ENCODE peak calls at places on chromosomes 7 and 10, in seven cellular contexts. One of them, this sample, is unnamed.
A peak's percentile ranks its signal among the peaks of the same experiment; 100 is the strongest.

GRCh38 chr10:47049906-47050305 is 138.7 kb downstream of the PTPN20 start:
- DNase-seq in NB4: no peak
- DNase-seq in pancreas: no peak
- DNase-seq in prostate gland: no peak
- DNase-seq in PC-3: no peak
- DNase-seq in IMR-90: no peak
- DNase-seq in foreskin fibroblast: no peak
- DNase-seq in this sample: no peak

GRCh38 chr10:14009315-14010082 is 321.2 kb downstream of the FRMD4A start:
- DNase-seq in IMR-90: peak; percentile 90
- DNase-seq in pancreas: no peak
- DNase-seq in NB4: no peak
- DNase-seq in foreskin fibroblast: peak; percentile 84
- DNase-seq in prostate gland: no peak
- DNase-seq in PC-3: peak; percentile 48
- DNase-seq in this sample: peak; percentile 84

GRCh38 chr7:52786174-52786573 is 249.3 kb upstream of the POM121L12 start:
- DNase-seq in IMR-90: no peak
- DNase-seq in pancreas: no peak
- DNase-seq in PC-3: no peak
- DNase-seq in foreskin fibroblast: no peak
- DNase-seq in NB4: no peak
- DNase-seq in prostate gland: no peak
- DNase-seq in this sample: no peak

GRCh38 chr10:132845780-132846595 is 60.0 kb upstream of the NKX6-2 start:
- DNase-seq in pancreas: peak; percentile 57
- DNase-seq in PC-3: no peak
- DNase-seq in IMR-90: no peak
- DNase-seq in prostate gland: no peak
- DNase-seq in foreskin fibroblast: no peak
- DNase-seq in NB4: no peak
- DNase-seq in this sample: no peak

GRCh38 chr7:30351274-30351673 is 66.9 kb downstream of the ZNRF2 start:
- DNase-seq in IMR-90: no peak
- DNase-seq in pancreas: no peak
- DNase-seq in foreskin fibroblast: no peak
- DNase-seq in PC-3: no peak
- DNase-seq in NB4: peak; percentile 62
- DNase-seq in prostate gland: no peak
- DNase-seq in this sample: no peak

GRCh38 chr7:64562621-64563275 is at the start of gene ZNF680:
- DNase-seq in PC-3: peak; percentile 93
- DNase-seq in NB4: peak; percentile 99
- DNase-seq in IMR-90: peak; percentile 91
- DNase-seq in pancreas: peak; percentile 94
- DNase-seq in foreskin fibroblast: peak; percentile 88
- DNase-seq in prostate gland: peak; percentile 96
- DNase-seq in this sample: peak; percentile 92

GRCh38 chr10:16520900-16521299 is 779 bp downstream of the C1QL3 start:
- DNase-seq in prostate gland: peak; percentile 12
- DNase-seq in foreskin fibroblast: no peak
- DNase-seq in IMR-90: peak; percentile 12
- DNase-seq in PC-3: peak; percentile 1
- DNase-seq in NB4: no peak
- DNase-seq in pancreas: peak; percentile 81
- DNase-seq in this sample: peak; percentile 31

GRCh38 chr10:61283066-61283465 is 170.1 kb downstream of the TMEM26 start:
- DNase-seq in PC-3: no peak
- DNase-seq in pancreas: no peak
- DNase-seq in foreskin fibroblast: peak; percentile 9
- DNase-seq in NB4: no peak
- DNase-seq in IMR-90: peak; percentile 43
- DNase-seq in prostate gland: no peak
- DNase-seq in this sample: peak; percentile 50

GRCh38 chr10:89428873-89429272 is 14.5 kb downstream of the IFIT5 start:
- DNase-seq in prostate gland: no peak
- DNase-seq in PC-3: no peak
- DNase-seq in pancreas: no peak
- DNase-seq in NB4: no peak
- DNase-seq in IMR-90: no peak
- DNase-seq in foreskin fibroblast: no peak
- DNase-seq in this sample: peak; percentile 36

GRCh38 chr10:74640134-74640533 is 186.3 kb upstream of the KAT6B start:
- DNase-seq in prostate gland: no peak
- DNase-seq in NB4: no peak
- DNase-seq in foreskin fibroblast: peak; percentile 7
- DNase-seq in pancreas: no peak
- DNase-seq in PC-3: peak; percentile 40
- DNase-seq in IMR-90: peak; percentile 9
- DNase-seq in this sample: no peak

GRCh38 chr7:1665721-1666250 is 4.3 kb upstream of the ELFN1 start:
- DNase-seq in IMR-90: peak; percentile 4
- DNase-seq in prostate gland: no peak
- DNase-seq in NB4: peak; percentile 66
- DNase-seq in PC-3: peak; percentile 11
- DNase-seq in foreskin fibroblast: peak; percentile 20
- DNase-seq in pancreas: peak; percentile 67
- DNase-seq in this sample: peak; percentile 17

GRCh38 chr10:53841746-53842145 is 959.3 kb downstream of the PCDH15 start:
- DNase-seq in NB4: no peak
- DNase-seq in prostate gland: no peak
- DNase-seq in IMR-90: no peak
- DNase-seq in PC-3: no peak
- DNase-seq in foreskin fibroblast: no peak
- DNase-seq in pancreas: no peak
- DNase-seq in this sample: no peak

GRCh38 chr10:53840668-53841067 is 960.4 kb downstream of the PCDH15 start:
- DNase-seq in IMR-90: no peak
- DNase-seq in pancreas: no peak
- DNase-seq in foreskin fibroblast: no peak
- DNase-seq in NB4: no peak
- DNase-seq in PC-3: no peak
- DNase-seq in prostate gland: no peak
- DNase-seq in this sample: no peak

GRCh38 chr10:53843691-53844362 is 957.2 kb downstream of the PCDH15 start:
- DNase-seq in foreskin fibroblast: no peak
- DNase-seq in IMR-90: no peak
- DNase-seq in pancreas: no peak
- DNase-seq in prostate gland: no peak
- DNase-seq in NB4: no peak
- DNase-seq in PC-3: peak; percentile 37
- DNase-seq in this sample: no peak

GRCh38 chr10:53836638-53837037 is 964.4 kb downstream of the PCDH15 start:
- DNase-seq in IMR-90: no peak
- DNase-seq in NB4: no peak
- DNase-seq in prostate gland: no peak
- DNase-seq in PC-3: peak; percentile 51
- DNase-seq in foreskin fibroblast: no peak
- DNase-seq in pancreas: no peak
- DNase-seq in this sample: peak; percentile 6

DNA sequence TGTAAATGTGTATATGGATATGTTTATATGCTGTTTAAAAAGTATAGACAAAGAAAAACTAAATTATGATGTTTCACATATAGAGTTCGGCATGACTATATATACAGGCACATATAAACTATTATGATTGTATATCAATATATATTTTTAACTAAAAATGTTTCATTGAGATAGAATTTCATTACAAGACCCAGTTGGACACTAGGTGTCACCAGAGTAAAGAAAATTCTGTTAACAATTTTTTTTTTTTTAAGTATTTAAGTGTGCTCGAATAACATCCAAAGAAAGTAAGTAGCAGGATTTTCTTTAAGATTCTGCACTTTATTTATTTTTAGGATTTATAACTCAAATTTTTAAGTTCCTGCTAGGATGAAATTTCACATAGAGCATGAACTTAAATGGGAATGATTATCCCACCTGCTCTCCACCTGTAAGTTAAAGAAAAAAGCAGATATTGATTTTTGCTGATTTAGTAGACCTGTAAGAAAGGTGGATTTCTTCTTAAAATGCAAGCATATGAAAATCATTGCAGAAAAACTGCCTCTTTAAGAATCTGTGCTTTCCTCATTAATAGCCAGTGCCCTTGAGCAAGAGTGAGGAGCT is 961.5 kb downstream of the PCDH15 start:
- DNase-seq in NB4: peak; percentile 28
- DNase-seq in foreskin fibroblast: no peak
- DNase-seq in pancreas: no peak
- DNase-seq in IMR-90: peak; percentile 15
- DNase-seq in prostate gland: no peak
- DNase-seq in PC-3: peak; percentile 78
- DNase-seq in this sample: peak; percentile 37
- TF ChIP-seq CTCF in NB4: no peak
- TF ChIP-seq CTCF in foreskin fibroblast: no peak
- TF ChIP-seq CTCF in pancreas: peak; percentile 34
- TF ChIP-seq CTCF in IMR-90: peak; percentile 42
- TF ChIP-seq CTCF in prostate gland: peak; percentile 44
- TF ChIP-seq CTCF in PC-3: peak; percentile 71
- TF ChIP-seq CTCF in this sample: peak; percentile 36

DNA sequence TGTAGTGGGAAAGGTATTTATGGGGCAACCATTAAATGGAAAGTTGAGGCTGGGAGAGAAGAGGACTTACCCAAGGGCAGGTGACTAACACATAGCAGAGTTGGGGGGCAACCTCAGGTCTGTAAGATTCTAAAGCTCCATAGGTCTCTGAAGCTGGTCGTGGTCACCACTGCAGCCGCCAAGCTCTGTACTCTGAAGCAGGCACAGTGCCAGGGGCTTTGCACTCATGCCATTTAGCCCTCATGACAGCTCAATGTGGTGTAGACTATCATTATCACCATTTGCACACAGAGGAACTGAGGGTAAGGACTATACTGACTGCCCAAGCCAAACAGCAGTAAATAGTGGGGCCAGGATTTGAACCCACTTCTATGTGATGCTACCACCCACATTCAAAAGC is 32.5 kb upstream of the TMEM273 start:
- DNase-seq in foreskin fibroblast: no peak
- DNase-seq in pancreas: no peak
- DNase-seq in NB4: no peak
- DNase-seq in prostate gland: no peak
- DNase-seq in IMR-90: no peak
- DNase-seq in PC-3: peak; percentile 50
- DNase-seq in this sample: no peak
- H3K4me3 ChIP-seq in foreskin fibroblast: no peak overlapping the region
- H3K4me3 ChIP-seq in pancreas: no peak overlapping the region
- H3K4me3 ChIP-seq in NB4: no peak overlapping the region
- H3K4me3 ChIP-seq in prostate gland: no peak overlapping the region
- H3K4me3 ChIP-seq in IMR-90: no peak overlapping the region
- H3K4me3 ChIP-seq in PC-3: no peak overlapping the region
- H3K4me3 ChIP-seq in this sample: no peak overlapping the region

GRCh38 chr7:152025077-152025936 is at the start of gene GALNT11:
- DNase-seq in NB4: peak; percentile 92
- DNase-seq in pancreas: peak; percentile 93
- DNase-seq in IMR-90: peak; percentile 79
- DNase-seq in foreskin fibroblast: peak; percentile 86
- DNase-seq in prostate gland: peak; percentile 79
- DNase-seq in PC-3: peak; percentile 78
- DNase-seq in this sample: peak; percentile 77
- TF ChIP-seq CTCF in NB4: peak; percentile 2
- TF ChIP-seq CTCF in pancreas: no peak
- TF ChIP-seq CTCF in IMR-90: peak; percentile 43
- TF ChIP-seq CTCF in foreskin fibroblast: no peak
- TF ChIP-seq CTCF in prostate gland: peak; percentile 57
- TF ChIP-seq CTCF in PC-3: no peak
- TF ChIP-seq CTCF in this sample: no peak

GRCh38 chr7:116503835-116504234 is 4.3 kb downstream of the CAV2 start:
- DNase-seq in NB4: no peak
- DNase-seq in PC-3: no peak
- DNase-seq in foreskin fibroblast: no peak
- DNase-seq in prostate gland: no peak
- DNase-seq in IMR-90: no peak
- DNase-seq in pancreas: no peak
- DNase-seq in this sample: no peak
- H3K4me3 ChIP-seq in NB4: no peak overlapping the region
- H3K4me3 ChIP-seq in PC-3: no peak overlapping the region
- H3K4me3 ChIP-seq in foreskin fibroblast: no peak overlapping the region
- H3K4me3 ChIP-seq in prostate gland: no peak overlapping the region
- H3K4me3 ChIP-seq in IMR-90: no peak overlapping the region
- H3K4me3 ChIP-seq in pancreas: no peak overlapping the region
- H3K4me3 ChIP-seq in this sample: no peak overlapping the region

GRCh38 chr7:151076863-151077704 is 3.5 kb downstream of the FASTK start:
- DNase-seq in PC-3: peak; percentile 43
- DNase-seq in NB4: peak; percentile 46
- DNase-seq in prostate gland: no peak
- DNase-seq in IMR-90: no peak
- DNase-seq in foreskin fibroblast: no peak
- DNase-seq in pancreas: peak; percentile 84
- DNase-seq in this sample: no peak
- TF ChIP-seq CTCF in PC-3: peak; percentile 49
- TF ChIP-seq CTCF in NB4: peak; percentile 26
- TF ChIP-seq CTCF in prostate gland: no peak
- TF ChIP-seq CTCF in IMR-90: peak; percentile 31
- TF ChIP-seq CTCF in foreskin fibroblast: peak; percentile 13
- TF ChIP-seq CTCF in pancreas: no peak
- TF ChIP-seq CTCF in this sample: peak; percentile 31

GRCh38 chr7:106418094-106418493 is 133.3 kb upstream of the NAMPT start:
- DNase-seq in NB4: peak; percentile 88
- DNase-seq in foreskin fibroblast: peak; percentile 33
- DNase-seq in IMR-90: peak; percentile 14
- DNase-seq in prostate gland: no peak
- DNase-seq in PC-3: no peak
- DNase-seq in pancreas: no peak
- DNase-seq in this sample: peak; percentile 79
- H3K4me3 ChIP-seq in NB4: peak overlapping the region; percentile 12
- H3K4me3 ChIP-seq in foreskin fibroblast: no peak overlapping the region
- H3K4me3 ChIP-seq in IMR-90: no peak overlapping the region
- H3K4me3 ChIP-seq in prostate gland: no peak overlapping the region
- H3K4me3 ChIP-seq in PC-3: no peak overlapping the region
- H3K4me3 ChIP-seq in pancreas: no peak overlapping the region
- H3K4me3 ChIP-seq in this sample: no peak overlapping the region

DNA sequence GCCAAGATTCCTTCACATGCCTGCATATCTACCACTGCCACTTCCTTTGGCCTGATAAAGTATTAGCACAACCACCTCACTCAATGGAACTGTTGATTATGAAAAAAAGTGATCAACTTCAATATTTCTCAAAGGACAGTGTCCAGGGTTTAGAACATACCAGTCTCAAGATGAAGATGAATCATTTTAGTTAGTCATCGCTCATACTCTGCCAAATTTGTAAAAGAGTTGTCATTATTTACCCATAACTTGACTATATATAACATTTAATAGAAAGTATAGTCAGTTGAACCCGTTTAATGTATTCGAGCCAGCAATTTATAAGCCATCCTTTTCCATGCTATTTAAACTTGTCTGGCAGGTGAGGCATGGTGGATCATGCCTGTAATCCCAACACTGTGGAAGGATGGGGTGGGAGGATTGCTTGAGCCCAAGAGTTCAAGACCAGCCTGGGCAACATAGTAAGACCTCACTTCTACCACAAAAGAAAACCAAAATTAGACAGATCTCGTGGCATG is 33.2 kb downstream of the SPAM1 start:
- DNase-seq in foreskin fibroblast: no peak
- DNase-seq in IMR-90: no peak
- DNase-seq in NB4: no peak
- DNase-seq in PC-3: peak; percentile 92
- DNase-seq in prostate gland: no peak
- DNase-seq in pancreas: no peak
- DNase-seq in this sample: peak; percentile 5
- TF ChIP-seq CTCF in foreskin fibroblast: no peak
- TF ChIP-seq CTCF in IMR-90: no peak
- TF ChIP-seq CTCF in NB4: no peak
- TF ChIP-seq CTCF in PC-3: no peak
- TF ChIP-seq CTCF in prostate gland: no peak
- TF ChIP-seq CTCF in pancreas: no peak
- TF ChIP-seq CTCF in this sample: no peak